ENCODE peak calls at places on chromosomes 2 and 18, in four cellular contexts. M is mesenchymal stem cell, Y is fibroblast of lung, K is neuronal stem cell. T is an unnamed sample. For H3K4me1, the result is how much of the 10 kb centered on the place peaks cover.

GRCh38 chr2:53865264-53865663 is 5.5 kb upstream of the GPR75 start:
- DNase-seq in M (no peak), Y (no peak), K (no peak), T (no peak)

GRCh38 chr2:85796046-85796548 is 42.3 kb downstream of the ATOH8 start:
- DNase-seq in M (no peak), Y (peak), K (no peak), T (no peak)

GRCh38 chr2:28276807-28277206 is 115.9 kb upstream of the FOSL2 start:
- DNase-seq in M (peak), Y (peak), K (no peak), T (no peak)

GRCh38 chr2:63054812-63055509 is 4.3 kb downstream of the OTX1 start:
- DNase-seq in M (peak), Y (no peak), K (peak), T (peak)

GRCh38 chr2:190123956-190124355 is 61.4 kb upstream of the MSTN start:
- DNase-seq in M (peak), Y (peak), K (no peak), T (peak)

GRCh38 chr18:22346968-22347611 is 70.6 kb downstream of the CTAGE1 start:
- DNase-seq in M (peak), Y (peak), K (peak), T (peak)

GRCh38 chr2:68789603-68790002 is 55.0 kb downstream of the ARHGAP25 start:
- DNase-seq in M (no peak), Y (no peak), K (no peak), T (no peak)

GRCh38 chr2:31086585-31086984 is 51.7 kb downstream of the GALNT14 start:
- DNase-seq in M (no peak), Y (no peak), K (no peak), T (no peak)

GRCh38 chr18:13612111-13612997 is 114.0 kb downstream of the FAM210A start:
- DNase-seq in M (no peak), Y (no peak), K (no peak), T (peak)

GRCh38 chr2:43948370-43948769 is 47.4 kb downstream of the LRPPRC start:
- DNase-seq in M (no peak), Y (peak), K (no peak), T (no peak)

GRCh38 chr2:182259629-182260150 is 167.1 kb downstream of the PDE1A start:
- DNase-seq in M (no peak), Y (peak), K (no peak), T (no peak)

GRCh38 chr2:159131267-159131790 is 155.2 kb downstream of the WDSUB1 start:
- DNase-seq in M (no peak), Y (no peak), K (no peak), T (no peak)

GRCh38 chr2:201172279-201172678 is 10.7 kb upstream of the CASP10 start:
- DNase-seq in M (no peak), Y (no peak), K (no peak), T (no peak)

GRCh38 chr2:169105433-169105832 is 36.1 kb downstream of the DHRS9 start:
- DNase-seq in M (no peak), Y (no peak), K (no peak), T (no peak)

GRCh38 chr2:121187351-121187921 is 97.6 kb downstream of the TFCP2L1 start:
- DNase-seq in M (no peak), Y (no peak), K (no peak), T (no peak)

GRCh38 chr18:76686737-76687231 is 135.6 kb upstream of the ZNF236 start:
- DNase-seq in M (peak), Y (peak), K (peak), T (peak)

GRCh38 chr2:141316606-141317005 is 814.2 kb downstream of the LRP1B start:
- DNase-seq in M (no peak), Y (peak), K (no peak), T (peak)

GRCh38 chr2:23301151-23301550 is 83.8 kb upstream of the KLHL29 start:
- DNase-seq in M (peak), Y (no peak), K (no peak), T (no peak)

GRCh38 chr2:12070581-12070980 is 324.1 kb downstream of the LPIN1 start:
- DNase-seq in M (no peak), Y (peak), K (no peak), T (no peak)

GRCh38 chr2:116719841-116720240 is 1094.7 kb upstream of the DDX18 start:
- DNase-seq in M (peak), Y (peak), K (no peak), T (no peak)

DNA sequence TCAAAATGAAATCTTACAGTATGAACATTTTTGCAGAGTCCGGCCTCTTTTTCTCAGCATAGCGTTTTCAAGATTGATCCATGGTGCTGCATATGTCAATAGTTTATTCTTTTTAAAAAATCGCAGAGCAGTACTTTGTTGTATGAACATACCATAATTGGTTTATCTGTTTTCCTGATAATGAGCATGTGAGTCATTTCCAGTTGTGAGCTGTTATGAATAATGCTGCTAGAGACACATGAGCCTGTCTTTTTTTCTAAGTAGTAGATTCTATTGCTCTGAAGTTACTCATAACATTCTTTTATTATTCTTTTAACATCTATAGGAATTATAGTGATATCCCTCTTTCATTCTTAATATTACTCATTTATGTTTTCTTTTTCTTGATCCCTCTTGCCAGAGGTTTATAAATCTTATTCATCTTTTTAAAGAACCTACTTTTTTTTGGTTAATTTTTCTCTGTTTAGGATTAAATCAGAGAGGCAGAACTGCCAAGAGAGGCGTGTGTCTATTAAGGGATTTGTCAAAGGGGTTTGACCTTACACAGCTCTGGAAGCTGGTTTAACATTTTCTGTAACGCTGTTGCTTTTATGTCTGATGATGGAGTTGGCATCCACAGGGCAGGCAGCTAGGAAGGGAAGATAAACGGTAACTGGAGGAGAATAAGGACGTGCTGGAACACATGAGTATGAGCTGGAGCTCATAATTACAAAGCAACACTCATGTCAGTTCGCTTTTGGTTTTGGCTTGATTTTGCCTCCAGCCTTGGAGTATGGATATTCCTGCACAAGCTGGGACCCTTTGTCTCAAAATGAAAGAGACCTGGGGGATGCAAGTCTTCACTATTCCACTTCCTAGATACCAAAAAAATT is 47.5 kb downstream of the MGAT5 start:
- DNase-seq in M (peak), Y (peak), K (no peak), T (no peak)
- H3K4me1 ChIP-seq in M (under half), Y (under half), K (under half), T (under half)

GRCh38 chr2:10202136-10202535 is 79.6 kb downstream of the RRM2 start:
- DNase-seq in M (no peak), Y (peak), K (no peak), T (no peak)
- H3K9ac ChIP-seq in M (no peak), Y (no peak), K (no peak), T (no peak)

DNA sequence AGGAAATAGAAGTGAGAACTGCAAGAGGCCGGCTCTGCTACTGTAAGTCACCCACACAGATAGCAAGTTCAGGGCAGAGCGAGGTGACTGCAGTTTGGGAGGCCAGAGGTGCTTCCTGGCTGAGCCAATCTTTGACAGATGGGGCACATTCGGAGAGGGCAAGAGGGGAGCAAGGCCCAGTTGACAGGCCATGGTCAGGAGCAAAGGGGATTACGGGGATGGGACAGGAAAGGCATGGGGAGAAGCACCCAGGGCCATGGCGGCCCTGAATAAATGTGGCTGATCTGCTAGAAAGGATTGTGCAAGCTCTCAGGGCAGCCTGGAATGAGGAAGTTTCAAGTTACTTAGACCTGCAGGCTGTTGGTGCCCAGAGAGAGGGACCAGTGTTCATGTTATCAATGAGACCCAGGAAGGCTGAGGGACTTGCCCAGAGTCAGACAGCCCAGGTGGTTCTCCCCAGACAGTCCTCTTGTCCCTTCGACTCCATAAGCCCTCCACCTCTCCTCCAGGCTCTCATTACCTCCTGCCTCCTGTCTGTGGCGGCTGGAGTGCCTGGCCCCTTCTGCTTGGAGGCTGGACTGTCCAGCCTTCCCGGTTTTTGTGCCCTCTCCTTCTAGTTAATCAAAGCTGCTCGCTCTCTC is 123.3 kb downstream of the CTIF start:
- DNase-seq in M (peak), Y (peak), K (no peak), T (peak)
- H3K4me1 ChIP-seq in M (under half), Y (under half), K (under half), T (under half)

GRCh38 chr2:173669271-173669853 is 295.8 kb downstream of the SP3 start:
- DNase-seq in M (peak), Y (peak), K (no peak), T (no peak)

GRCh38 chr2:173672573-173673340 is 292.4 kb downstream of the SP3 start:
- DNase-seq in M (no peak), Y (no peak), K (no peak), T (no peak)

GRCh38 chr2:173667415-173667814 is 297.8 kb downstream of the SP3 start:
- DNase-seq in M (no peak), Y (no peak), K (no peak), T (no peak)

GRCh38 chr2:173667014-173667413 is 298.2 kb downstream of the SP3 start:
- DNase-seq in M (no peak), Y (no peak), K (no peak), T (no peak)

GRCh38 chr2:173669888-173670287 is 295.3 kb downstream of the SP3 start:
- DNase-seq in M (no peak), Y (no peak), K (no peak), T (no peak)
- H3K9ac ChIP-seq in M (no peak), Y (no peak), K (no peak), T (no peak)

GRCh38 chr2:144943293-144943941 is 423.5 kb upstream of the ZEB2 start:
- DNase-seq in M (peak), Y (no peak), K (no peak), T (no peak)
- H3K4me1 ChIP-seq in M (under half), Y (under half), K (under half), T (under half)